ENCODE peak calls at places on chromosome 13, in seven cellular contexts. One of them, this sample, is unnamed.

GRCh38 chr13:42548731-42549554 is 25.0 kb upstream of the TNFSF11 start:
- DNase-seq in endothelial cell of umbilical vein: peak
- DNase-seq in body of pancreas: no peak
- DNase-seq in esophagus squamous epithelium: no peak
- DNase-seq in A549: no peak
- DNase-seq in Peyer's patch: no peak
- DNase-seq in heart left ventricle: no peak
- DNase-seq in this sample: no peak

GRCh38 chr13:22235285-22235949 is 564.5 kb downstream of the FGF9 start:
- DNase-seq in endothelial cell of umbilical vein: no peak
- DNase-seq in body of pancreas: no peak
- DNase-seq in esophagus squamous epithelium: no peak
- DNase-seq in A549: no peak
- DNase-seq in Peyer's patch: no peak
- DNase-seq in heart left ventricle: no peak
- DNase-seq in this sample: no peak

GRCh38 chr13:101218484-101218883 is 197.8 kb downstream of the NALCN start:
- DNase-seq in endothelial cell of umbilical vein: no peak
- DNase-seq in body of pancreas: no peak
- DNase-seq in esophagus squamous epithelium: no peak
- DNase-seq in A549: no peak
- DNase-seq in Peyer's patch: no peak
- DNase-seq in heart left ventricle: no peak
- DNase-seq in this sample: no peak

GRCh38 chr13:19860884-19861655 is 2.4 kb downstream of the ZMYM5 start:
- DNase-seq in endothelial cell of umbilical vein: peak
- DNase-seq in body of pancreas: no peak
- DNase-seq in esophagus squamous epithelium: no peak
- DNase-seq in A549: peak
- DNase-seq in Peyer's patch: no peak
- DNase-seq in heart left ventricle: no peak
- DNase-seq in this sample: no peak

GRCh38 chr13:90068658-90069057 is 1278.8 kb upstream of the MIR17HG start:
- DNase-seq in endothelial cell of umbilical vein: no peak
- DNase-seq in body of pancreas: no peak
- DNase-seq in esophagus squamous epithelium: no peak
- DNase-seq in A549: no peak
- DNase-seq in Peyer's patch: no peak
- DNase-seq in heart left ventricle: no peak
- DNase-seq in this sample: no peak

GRCh38 chr13:53159439-53159838 is 130.8 kb downstream of the OLFM4 start:
- DNase-seq in endothelial cell of umbilical vein: no peak
- DNase-seq in body of pancreas: no peak
- DNase-seq in esophagus squamous epithelium: no peak
- DNase-seq in A549: no peak
- DNase-seq in Peyer's patch: no peak
- DNase-seq in heart left ventricle: no peak
- DNase-seq in this sample: no peak

GRCh38 chr13:50123515-50123861 is 108.2 kb downstream of the KCNRG start:
- DNase-seq in endothelial cell of umbilical vein: no peak
- DNase-seq in body of pancreas: no peak
- DNase-seq in esophagus squamous epithelium: no peak
- DNase-seq in A549: no peak
- DNase-seq in Peyer's patch: no peak
- DNase-seq in heart left ventricle: no peak
- DNase-seq in this sample: no peak

GRCh38 chr13:73336789-73337188 is 278.0 kb downstream of the KLF5 start:
- DNase-seq in endothelial cell of umbilical vein: no peak
- DNase-seq in body of pancreas: no peak
- DNase-seq in esophagus squamous epithelium: no peak
- DNase-seq in A549: peak
- DNase-seq in Peyer's patch: no peak
- DNase-seq in heart left ventricle: no peak
- DNase-seq in this sample: no peak

GRCh38 chr13:95180513-95181245 is 120.6 kb downstream of the ABCC4 start:
- DNase-seq in endothelial cell of umbilical vein: no peak
- DNase-seq in body of pancreas: peak
- DNase-seq in esophagus squamous epithelium: no peak
- DNase-seq in A549: peak
- DNase-seq in Peyer's patch: no peak
- DNase-seq in heart left ventricle: no peak
- DNase-seq in this sample: no peak

GRCh38 chr13:43787998-43788397 is 1.2 kb upstream of the ENOX1 start:
- DNase-seq in endothelial cell of umbilical vein: peak
- DNase-seq in body of pancreas: peak
- DNase-seq in esophagus squamous epithelium: no peak
- DNase-seq in A549: peak
- DNase-seq in Peyer's patch: no peak
- DNase-seq in heart left ventricle: no peak
- DNase-seq in this sample: no peak

GRCh38 chr13:48892311-48892710 is 83.4 kb upstream of the FNDC3A start:
- DNase-seq in endothelial cell of umbilical vein: peak
- DNase-seq in body of pancreas: no peak
- DNase-seq in esophagus squamous epithelium: no peak
- DNase-seq in A549: peak
- DNase-seq in Peyer's patch: no peak
- DNase-seq in heart left ventricle: no peak
- DNase-seq in this sample: no peak

GRCh38 chr13:97499181-97499580 is 65.2 kb downstream of the RAP2A start:
- DNase-seq in endothelial cell of umbilical vein: no peak
- DNase-seq in body of pancreas: no peak
- DNase-seq in esophagus squamous epithelium: no peak
- DNase-seq in A549: no peak
- DNase-seq in Peyer's patch: no peak
- DNase-seq in heart left ventricle: no peak
- DNase-seq in this sample: no peak

GRCh38 chr13:110421061-110421460 is 114.0 kb downstream of the COL4A2 start:
- DNase-seq in endothelial cell of umbilical vein: no peak
- DNase-seq in body of pancreas: no peak
- DNase-seq in esophagus squamous epithelium: no peak
- DNase-seq in A549: no peak
- DNase-seq in Peyer's patch: no peak
- DNase-seq in heart left ventricle: no peak
- DNase-seq in this sample: no peak

GRCh38 chr13:107104631-107105030 is 536.7 kb upstream of the ARGLU1 start:
- DNase-seq in endothelial cell of umbilical vein: no peak
- DNase-seq in body of pancreas: no peak
- DNase-seq in esophagus squamous epithelium: no peak
- DNase-seq in A549: no peak
- DNase-seq in Peyer's patch: no peak
- DNase-seq in heart left ventricle: no peak
- DNase-seq in this sample: no peak

GRCh38 chr13:60164490-60164889 is 762 bp upstream of the DIAPH3 start:
- DNase-seq in endothelial cell of umbilical vein: no peak
- DNase-seq in body of pancreas: no peak
- DNase-seq in esophagus squamous epithelium: no peak
- DNase-seq in A549: no peak
- DNase-seq in Peyer's patch: no peak
- DNase-seq in heart left ventricle: no peak
- DNase-seq in this sample: no peak

GRCh38 chr13:43191561-43191960 is 168.2 kb downstream of the DNAJC15 start:
- DNase-seq in endothelial cell of umbilical vein: no peak
- DNase-seq in body of pancreas: no peak
- DNase-seq in esophagus squamous epithelium: no peak
- DNase-seq in A549: no peak
- DNase-seq in Peyer's patch: no peak
- DNase-seq in heart left ventricle: no peak
- DNase-seq in this sample: no peak

GRCh38 chr13:105894711-105895110 is 640.8 kb downstream of the EFNB2 start:
- DNase-seq in endothelial cell of umbilical vein: no peak
- DNase-seq in body of pancreas: no peak
- DNase-seq in esophagus squamous epithelium: no peak
- DNase-seq in A549: no peak
- DNase-seq in Peyer's patch: no peak
- DNase-seq in heart left ventricle: no peak
- DNase-seq in this sample: no peak

GRCh38 chr13:28637714-28638355 is 21.1 kb upstream of the POMP start:
- DNase-seq in endothelial cell of umbilical vein: peak
- DNase-seq in body of pancreas: no peak
- DNase-seq in esophagus squamous epithelium: no peak
- DNase-seq in A549: no peak
- DNase-seq in Peyer's patch: no peak
- DNase-seq in heart left ventricle: no peak
- DNase-seq in this sample: no peak

GRCh38 chr13:28641600-28641926 is 17.4 kb upstream of the POMP start:
- DNase-seq in endothelial cell of umbilical vein: no peak
- DNase-seq in body of pancreas: no peak
- DNase-seq in esophagus squamous epithelium: no peak
- DNase-seq in A549: no peak
- DNase-seq in Peyer's patch: no peak
- DNase-seq in heart left ventricle: no peak
- DNase-seq in this sample: no peak

GRCh38 chr13:28638756-28639155 is 20.2 kb upstream of the POMP start:
- DNase-seq in endothelial cell of umbilical vein: no peak
- DNase-seq in body of pancreas: no peak
- DNase-seq in esophagus squamous epithelium: no peak
- DNase-seq in A549: no peak
- DNase-seq in Peyer's patch: no peak
- DNase-seq in heart left ventricle: no peak
- DNase-seq in this sample: no peak

GRCh38 chr13:28636677-28637317 is 22.1 kb upstream of the POMP start:
- DNase-seq in endothelial cell of umbilical vein: peak
- DNase-seq in body of pancreas: peak
- DNase-seq in esophagus squamous epithelium: peak
- DNase-seq in A549: peak
- DNase-seq in Peyer's patch: no peak
- DNase-seq in heart left ventricle: peak
- DNase-seq in this sample: no peak

GRCh38 chr13:28640861-28641599 is 17.9 kb upstream of the POMP start:
- DNase-seq in endothelial cell of umbilical vein: peak
- DNase-seq in body of pancreas: no peak
- DNase-seq in esophagus squamous epithelium: no peak
- DNase-seq in A549: no peak
- DNase-seq in Peyer's patch: no peak
- DNase-seq in heart left ventricle: no peak
- DNase-seq in this sample: no peak
- TF ChIP-seq POLR2A in endothelial cell of umbilical vein: no peak
- TF ChIP-seq POLR2A in body of pancreas: no peak
- TF ChIP-seq POLR2A in esophagus squamous epithelium: no peak
- TF ChIP-seq POLR2A in A549: no peak
- TF ChIP-seq POLR2A in Peyer's patch: no peak
- TF ChIP-seq POLR2A in heart left ventricle: no peak
- TF ChIP-seq POLR2A in this sample: no peak

GRCh38 chr13:114099918-114100445 is 32.4 kb downstream of the RASA3 start:
- DNase-seq in endothelial cell of umbilical vein: no peak
- DNase-seq in body of pancreas: peak
- DNase-seq in esophagus squamous epithelium: no peak
- DNase-seq in A549: peak
- DNase-seq in Peyer's patch: peak
- DNase-seq in heart left ventricle: peak
- DNase-seq in this sample: peak

GRCh38 chr13:114097504-114097892 is 34.9 kb downstream of the RASA3 start:
- DNase-seq in endothelial cell of umbilical vein: no peak
- DNase-seq in body of pancreas: no peak
- DNase-seq in esophagus squamous epithelium: no peak
- DNase-seq in A549: no peak
- DNase-seq in Peyer's patch: peak
- DNase-seq in heart left ventricle: no peak
- DNase-seq in this sample: peak

GRCh38 chr13:114099191-114099590 is 33.2 kb downstream of the RASA3 start:
- DNase-seq in endothelial cell of umbilical vein: no peak
- DNase-seq in body of pancreas: peak
- DNase-seq in esophagus squamous epithelium: no peak
- DNase-seq in A549: peak
- DNase-seq in Peyer's patch: peak
- DNase-seq in heart left ventricle: peak
- DNase-seq in this sample: peak

GRCh38 chr13:114096811-114097503 is 35.5 kb downstream of the RASA3 start:
- DNase-seq in endothelial cell of umbilical vein: no peak
- DNase-seq in body of pancreas: no peak
- DNase-seq in esophagus squamous epithelium: no peak
- DNase-seq in A549: no peak
- DNase-seq in Peyer's patch: peak
- DNase-seq in heart left ventricle: no peak
- DNase-seq in this sample: no peak

GRCh38 chr13:114097893-114098688 is 34.3 kb downstream of the RASA3 start:
- DNase-seq in endothelial cell of umbilical vein: no peak
- DNase-seq in body of pancreas: peak
- DNase-seq in esophagus squamous epithelium: no peak
- DNase-seq in A549: no peak
- DNase-seq in Peyer's patch: peak
- DNase-seq in heart left ventricle: no peak
- DNase-seq in this sample: peak
- H3K27ac ChIP-seq in endothelial cell of umbilical vein: no peak
- H3K27ac ChIP-seq in body of pancreas: no peak
- H3K27ac ChIP-seq in esophagus squamous epithelium: peak
- H3K27ac ChIP-seq in A549: peak
- H3K27ac ChIP-seq in Peyer's patch: no peak
- H3K27ac ChIP-seq in heart left ventricle: peak
- H3K27ac ChIP-seq in this sample: no peak

DNA sequence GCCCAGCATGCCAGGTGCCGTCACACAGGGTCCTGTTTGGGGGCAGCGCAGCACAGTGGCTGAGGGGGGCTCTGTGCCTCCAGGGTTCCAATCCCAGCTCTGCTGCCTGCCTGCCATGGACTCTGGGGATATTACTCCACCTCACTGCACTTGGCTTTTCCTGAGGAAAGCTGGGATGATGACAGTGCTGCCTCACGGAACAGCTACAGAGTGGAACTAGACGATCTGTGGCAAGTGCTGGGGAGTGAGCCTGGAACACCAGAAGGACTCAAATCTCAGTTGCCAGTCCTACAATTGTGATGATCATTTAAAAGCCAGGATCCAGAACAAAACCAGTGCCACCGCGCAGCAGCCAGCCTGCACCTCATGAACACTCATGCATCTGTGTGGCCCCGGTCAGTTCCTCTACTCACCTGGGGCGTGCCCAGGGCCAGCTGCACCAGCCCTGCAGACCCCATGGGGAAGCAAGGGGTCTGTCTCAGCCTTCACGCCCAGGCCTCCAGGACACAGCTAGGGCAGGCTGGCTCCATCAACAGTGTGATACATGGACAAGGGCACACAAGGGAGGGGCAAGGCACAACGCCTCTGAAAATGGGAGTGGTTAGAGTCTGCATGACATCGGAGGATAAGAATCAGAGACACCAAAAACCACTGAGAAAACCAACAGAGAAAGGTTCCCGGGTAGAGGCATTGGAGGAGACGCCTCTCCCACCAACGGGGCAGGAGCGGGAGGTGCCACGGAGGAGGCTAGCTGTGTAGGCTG is 55.2 kb downstream of the ATP7B start:
- DNase-seq in endothelial cell of umbilical vein: no peak
- DNase-seq in body of pancreas: no peak
- DNase-seq in esophagus squamous epithelium: no peak
- DNase-seq in A549: no peak
- DNase-seq in Peyer's patch: no peak
- DNase-seq in heart left ventricle: no peak
- DNase-seq in this sample: no peak
- TF ChIP-seq POLR2A in endothelial cell of umbilical vein: no peak
- TF ChIP-seq POLR2A in body of pancreas: no peak
- TF ChIP-seq POLR2A in esophagus squamous epithelium: no peak
- TF ChIP-seq POLR2A in A549: no peak
- TF ChIP-seq POLR2A in Peyer's patch: no peak
- TF ChIP-seq POLR2A in heart left ventricle: no peak
- TF ChIP-seq POLR2A in this sample: no peak

DNA sequence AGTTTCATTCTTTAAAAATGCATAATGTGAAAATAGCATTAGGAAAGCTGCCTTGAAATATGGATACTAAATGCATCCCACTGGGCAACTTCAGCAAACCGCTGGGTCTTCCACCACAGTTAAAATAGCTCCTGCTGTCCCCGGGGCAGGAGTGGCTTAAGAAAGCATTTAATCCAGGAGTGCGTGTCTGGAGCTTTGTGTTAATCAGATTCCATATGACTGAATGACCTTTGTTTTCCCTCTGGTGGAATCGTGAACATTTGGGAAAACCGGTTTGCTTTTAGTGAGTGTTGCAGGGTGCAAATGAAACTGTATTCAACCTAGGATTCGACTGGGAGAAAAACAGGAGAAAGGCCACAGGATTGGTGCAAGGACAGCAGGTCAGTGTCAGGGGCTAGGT is 237.6 kb upstream of the MAB21L1 start:
- DNase-seq in endothelial cell of umbilical vein: no peak
- DNase-seq in body of pancreas: no peak
- DNase-seq in esophagus squamous epithelium: no peak
- DNase-seq in A549: no peak
- DNase-seq in Peyer's patch: no peak
- DNase-seq in heart left ventricle: no peak
- DNase-seq in this sample: no peak
- H3K27ac ChIP-seq in endothelial cell of umbilical vein: no peak
- H3K27ac ChIP-seq in body of pancreas: no peak
- H3K27ac ChIP-seq in esophagus squamous epithelium: no peak
- H3K27ac ChIP-seq in A549: no peak
- H3K27ac ChIP-seq in Peyer's patch: no peak
- H3K27ac ChIP-seq in heart left ventricle: peak
- H3K27ac ChIP-seq in this sample: no peak